ENCODE peak calls at places on chromosomes 6 and 20, in ten cellular contexts. One of them, this sample, is unnamed.

GRCh38 chr6:111642463-111643158 is 36.9 kb upstream of the TRAF3IP2 start:
- DNase-seq in RWPE2: no peak
- DNase-seq in dorsolateral prefrontal cortex: peak; percentile 41
- DNase-seq in neuronal stem cell: no peak
- DNase-seq in endothelial cell of umbilical vein: peak; percentile 79
- DNase-seq in heart right ventricle: peak; percentile 78
- DNase-seq in astrocyte: peak; percentile 28
- DNase-seq in effector memory CD4-positive, alpha-beta T cell: no peak
- DNase-seq in right lobe of liver: peak; percentile 79
- DNase-seq in RWPE1: peak; percentile 36
- DNase-seq in this sample: peak; percentile 5

GRCh38 chr20:59137532-59137931 is 26.1 kb upstream of the ZNF831 start:
- DNase-seq in heart right ventricle: peak; percentile 57
- DNase-seq in effector memory CD4-positive, alpha-beta T cell: no peak
- DNase-seq in RWPE2: no peak
- DNase-seq in RWPE1: no peak
- DNase-seq in endothelial cell of umbilical vein: no peak
- DNase-seq in neuronal stem cell: no peak
- DNase-seq in dorsolateral prefrontal cortex: no peak
- DNase-seq in right lobe of liver: peak; percentile 41
- DNase-seq in astrocyte: no peak
- DNase-seq in this sample: no peak

GRCh38 chr6:161918154-161918553 is 644.3 kb upstream of the AGPAT4 start:
- DNase-seq in dorsolateral prefrontal cortex: no peak
- DNase-seq in astrocyte: peak; percentile 73
- DNase-seq in RWPE1: peak; percentile 40
- DNase-seq in effector memory CD4-positive, alpha-beta T cell: no peak
- DNase-seq in RWPE2: no peak
- DNase-seq in right lobe of liver: no peak
- DNase-seq in heart right ventricle: no peak
- DNase-seq in neuronal stem cell: no peak
- DNase-seq in endothelial cell of umbilical vein: no peak
- DNase-seq in this sample: no peak

GRCh38 chr6:3450888-3451287 is 6.0 kb downstream of the SLC22A23 start:
- DNase-seq in astrocyte: no peak
- DNase-seq in endothelial cell of umbilical vein: no peak
- DNase-seq in effector memory CD4-positive, alpha-beta T cell: no peak
- DNase-seq in heart right ventricle: no peak
- DNase-seq in right lobe of liver: no peak
- DNase-seq in neuronal stem cell: no peak
- DNase-seq in RWPE2: no peak
- DNase-seq in RWPE1: no peak
- DNase-seq in dorsolateral prefrontal cortex: no peak
- DNase-seq in this sample: no peak

GRCh38 chr20:17059465-17059864 is 167.4 kb upstream of the PCSK2 start:
- DNase-seq in RWPE2: no peak
- DNase-seq in right lobe of liver: no peak
- DNase-seq in RWPE1: no peak
- DNase-seq in astrocyte: peak; percentile 35
- DNase-seq in neuronal stem cell: no peak
- DNase-seq in dorsolateral prefrontal cortex: no peak
- DNase-seq in heart right ventricle: no peak
- DNase-seq in effector memory CD4-positive, alpha-beta T cell: no peak
- DNase-seq in endothelial cell of umbilical vein: no peak
- DNase-seq in this sample: no peak

GRCh38 chr6:133165235-133165634 is 75.9 kb upstream of the EYA4 start:
- DNase-seq in RWPE2: no peak
- DNase-seq in neuronal stem cell: no peak
- DNase-seq in dorsolateral prefrontal cortex: no peak
- DNase-seq in effector memory CD4-positive, alpha-beta T cell: no peak
- DNase-seq in endothelial cell of umbilical vein: no peak
- DNase-seq in RWPE1: no peak
- DNase-seq in right lobe of liver: no peak
- DNase-seq in heart right ventricle: no peak
- DNase-seq in astrocyte: no peak
- DNase-seq in this sample: no peak

GRCh38 chr6:119466226-119466625 is 116.7 kb upstream of the MAN1A1 start:
- DNase-seq in neuronal stem cell: no peak
- DNase-seq in dorsolateral prefrontal cortex: no peak
- DNase-seq in endothelial cell of umbilical vein: no peak
- DNase-seq in effector memory CD4-positive, alpha-beta T cell: no peak
- DNase-seq in RWPE2: no peak
- DNase-seq in right lobe of liver: no peak
- DNase-seq in heart right ventricle: no peak
- DNase-seq in RWPE1: no peak
- DNase-seq in astrocyte: no peak
- DNase-seq in this sample: no peak

GRCh38 chr6:32943864-32944263 is 3.0 kb upstream of the HLA-DMB start:
- DNase-seq in dorsolateral prefrontal cortex: no peak
- DNase-seq in endothelial cell of umbilical vein: no peak
- DNase-seq in effector memory CD4-positive, alpha-beta T cell: no peak
- DNase-seq in heart right ventricle: no peak
- DNase-seq in neuronal stem cell: no peak
- DNase-seq in RWPE1: no peak
- DNase-seq in right lobe of liver: no peak
- DNase-seq in astrocyte: no peak
- DNase-seq in RWPE2: no peak
- DNase-seq in this sample: no peak

GRCh38 chr6:169965657-169966311 is 214.4 kb downstream of the ERMARD start:
- DNase-seq in neuronal stem cell: no peak
- DNase-seq in astrocyte: no peak
- DNase-seq in endothelial cell of umbilical vein: no peak
- DNase-seq in dorsolateral prefrontal cortex: no peak
- DNase-seq in RWPE1: no peak
- DNase-seq in heart right ventricle: no peak
- DNase-seq in effector memory CD4-positive, alpha-beta T cell: no peak
- DNase-seq in right lobe of liver: peak; percentile 26
- DNase-seq in RWPE2: no peak
- DNase-seq in this sample: no peak

GRCh38 chr6:157269261-157269794 is 54.0 kb downstream of the TMEM242 start:
- DNase-seq in RWPE1: no peak
- DNase-seq in neuronal stem cell: no peak
- DNase-seq in dorsolateral prefrontal cortex: no peak
- DNase-seq in right lobe of liver: peak; percentile 65
- DNase-seq in effector memory CD4-positive, alpha-beta T cell: no peak
- DNase-seq in RWPE2: no peak
- DNase-seq in endothelial cell of umbilical vein: peak; percentile 94
- DNase-seq in heart right ventricle: peak; percentile 89
- DNase-seq in astrocyte: peak; percentile 53
- DNase-seq in this sample: no peak

GRCh38 chr20:52305843-52306242 is 114.3 kb upstream of the ZFP64 start:
- DNase-seq in effector memory CD4-positive, alpha-beta T cell: no peak
- DNase-seq in heart right ventricle: no peak
- DNase-seq in right lobe of liver: no peak
- DNase-seq in RWPE2: no peak
- DNase-seq in dorsolateral prefrontal cortex: no peak
- DNase-seq in astrocyte: no peak
- DNase-seq in endothelial cell of umbilical vein: no peak
- DNase-seq in RWPE1: no peak
- DNase-seq in neuronal stem cell: no peak
- DNase-seq in this sample: no peak

GRCh38 chr6:37631295-37631694 is 66.4 kb downstream of the MDGA1 start:
- DNase-seq in dorsolateral prefrontal cortex: no peak
- DNase-seq in RWPE1: no peak
- DNase-seq in RWPE2: no peak
- DNase-seq in effector memory CD4-positive, alpha-beta T cell: no peak
- DNase-seq in heart right ventricle: no peak
- DNase-seq in endothelial cell of umbilical vein: no peak
- DNase-seq in right lobe of liver: no peak
- DNase-seq in astrocyte: no peak
- DNase-seq in neuronal stem cell: no peak
- DNase-seq in this sample: no peak

GRCh38 chr6:116579143-116579542 is 7.8 kb downstream of the RWDD1 start:
- DNase-seq in RWPE2: no peak
- DNase-seq in neuronal stem cell: no peak
- DNase-seq in astrocyte: no peak
- DNase-seq in effector memory CD4-positive, alpha-beta T cell: no peak
- DNase-seq in right lobe of liver: no peak
- DNase-seq in dorsolateral prefrontal cortex: no peak
- DNase-seq in RWPE1: no peak
- DNase-seq in heart right ventricle: no peak
- DNase-seq in endothelial cell of umbilical vein: no peak
- DNase-seq in this sample: no peak

GRCh38 chr6:115976321-115976870 is 84.3 kb downstream of the FRK start:
- DNase-seq in dorsolateral prefrontal cortex: no peak
- DNase-seq in heart right ventricle: no peak
- DNase-seq in neuronal stem cell: no peak
- DNase-seq in effector memory CD4-positive, alpha-beta T cell: no peak
- DNase-seq in endothelial cell of umbilical vein: no peak
- DNase-seq in right lobe of liver: no peak
- DNase-seq in astrocyte: no peak
- DNase-seq in RWPE1: no peak
- DNase-seq in RWPE2: no peak
- DNase-seq in this sample: peak; percentile 19

GRCh38 chr20:48148916-48149672 is 363.8 kb upstream of the SULF2 start:
- DNase-seq in heart right ventricle: no peak
- DNase-seq in dorsolateral prefrontal cortex: no peak
- DNase-seq in RWPE2: no peak
- DNase-seq in right lobe of liver: no peak
- DNase-seq in effector memory CD4-positive, alpha-beta T cell: no peak
- DNase-seq in RWPE1: no peak
- DNase-seq in endothelial cell of umbilical vein: no peak
- DNase-seq in astrocyte: no peak
- DNase-seq in neuronal stem cell: no peak
- DNase-seq in this sample: no peak

DNA sequence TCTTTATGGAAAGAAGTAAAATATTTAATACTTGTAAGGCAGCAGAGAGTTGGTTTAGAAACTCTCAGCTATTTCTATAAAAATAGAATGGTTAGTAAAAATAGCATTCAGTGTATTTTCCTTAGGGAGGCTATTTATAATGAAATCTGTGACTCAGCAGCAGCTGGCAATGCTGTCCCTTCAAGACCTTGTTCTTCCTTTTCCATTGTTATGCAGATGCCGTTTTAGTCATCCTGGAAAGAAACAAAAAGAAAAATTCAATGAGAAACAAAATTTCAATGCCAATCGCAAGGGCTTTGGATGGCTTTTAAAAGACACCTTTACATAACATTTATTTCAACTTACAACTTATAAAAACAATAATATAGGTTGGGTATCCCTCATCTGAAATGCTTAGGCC is 17.5 kb downstream of the MPC1 start:
- DNase-seq in effector memory CD4-positive, alpha-beta T cell: no peak
- DNase-seq in right lobe of liver: no peak
- DNase-seq in RWPE1: no peak
- DNase-seq in RWPE2: no peak
- DNase-seq in dorsolateral prefrontal cortex: no peak
- DNase-seq in endothelial cell of umbilical vein: peak; percentile 85
- DNase-seq in astrocyte: peak; percentile 74
- DNase-seq in neuronal stem cell: no peak
- DNase-seq in heart right ventricle: peak; percentile 41
- DNase-seq in this sample: no peak
- H3K27ac ChIP-seq in effector memory CD4-positive, alpha-beta T cell: no peak overlapping the region
- H3K27ac ChIP-seq in right lobe of liver: no peak overlapping the region
- H3K27ac ChIP-seq in RWPE1: no peak overlapping the region
- H3K27ac ChIP-seq in RWPE2: no peak overlapping the region
- H3K27ac ChIP-seq in dorsolateral prefrontal cortex: peak overlapping the region; percentile 77
- H3K27ac ChIP-seq in endothelial cell of umbilical vein: peak overlapping the region; percentile 27
- H3K27ac ChIP-seq in astrocyte: peak overlapping the region; percentile 46
- H3K27ac ChIP-seq in neuronal stem cell: no peak overlapping the region
- H3K27ac ChIP-seq in heart right ventricle: no peak overlapping the region
- H3K27ac ChIP-seq in this sample: peak overlapping the region; percentile 82

GRCh38 chr20:14343658-14344057 is 6.2 kb upstream of the FLRT3 start:
- DNase-seq in neuronal stem cell: no peak
- DNase-seq in dorsolateral prefrontal cortex: no peak
- DNase-seq in RWPE2: no peak
- DNase-seq in right lobe of liver: no peak
- DNase-seq in effector memory CD4-positive, alpha-beta T cell: no peak
- DNase-seq in astrocyte: no peak
- DNase-seq in endothelial cell of umbilical vein: no peak
- DNase-seq in RWPE1: no peak
- DNase-seq in heart right ventricle: no peak
- DNase-seq in this sample: no peak
- H3K27ac ChIP-seq in neuronal stem cell: no peak overlapping the region
- H3K27ac ChIP-seq in dorsolateral prefrontal cortex: no peak overlapping the region
- H3K27ac ChIP-seq in RWPE2: no peak overlapping the region
- H3K27ac ChIP-seq in right lobe of liver: no peak overlapping the region
- H3K27ac ChIP-seq in effector memory CD4-positive, alpha-beta T cell: no peak overlapping the region
- H3K27ac ChIP-seq in astrocyte: no peak overlapping the region
- H3K27ac ChIP-seq in endothelial cell of umbilical vein: no peak overlapping the region
- H3K27ac ChIP-seq in RWPE1: no peak overlapping the region
- H3K27ac ChIP-seq in heart right ventricle: no peak overlapping the region
- H3K27ac ChIP-seq in this sample: no peak overlapping the region

DNA sequence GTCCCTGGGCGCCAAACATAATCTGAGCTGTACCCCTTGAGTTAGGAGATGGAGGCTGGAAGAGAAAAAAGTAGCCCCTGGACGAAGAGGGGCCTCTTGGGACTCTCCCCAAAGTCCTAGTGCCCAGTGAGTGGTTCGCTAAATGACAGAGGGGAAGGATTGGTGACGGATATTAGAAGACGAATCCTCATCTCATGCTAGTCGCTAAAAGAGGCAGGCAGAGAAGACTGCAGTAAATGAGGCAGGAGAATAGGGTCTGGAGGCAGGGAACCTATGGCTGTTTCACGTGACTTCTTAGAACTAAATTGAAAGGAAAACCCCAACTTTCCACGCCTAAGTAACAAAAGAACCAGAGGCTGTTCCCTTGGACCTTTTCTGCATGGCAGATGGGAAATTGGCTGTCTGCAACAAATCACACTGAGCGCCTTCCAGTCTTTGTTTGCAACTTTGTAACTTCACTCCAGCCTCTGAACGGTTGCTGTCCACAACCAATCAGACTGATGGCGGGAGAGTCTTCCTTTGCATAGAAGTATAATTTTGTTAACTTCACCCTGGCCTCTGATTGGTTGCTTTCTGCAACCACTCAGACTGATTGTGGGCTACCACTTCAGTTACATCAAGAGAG is 730 bp upstream of the RBL1 start:
- DNase-seq in right lobe of liver: no peak
- DNase-seq in neuronal stem cell: no peak
- DNase-seq in effector memory CD4-positive, alpha-beta T cell: no peak
- DNase-seq in endothelial cell of umbilical vein: no peak
- DNase-seq in dorsolateral prefrontal cortex: no peak
- DNase-seq in astrocyte: no peak
- DNase-seq in heart right ventricle: no peak
- DNase-seq in RWPE1: no peak
- DNase-seq in RWPE2: no peak
- DNase-seq in this sample: no peak
- H3K27ac ChIP-seq in right lobe of liver: no peak overlapping the region
- H3K27ac ChIP-seq in neuronal stem cell: no peak overlapping the region
- H3K27ac ChIP-seq in effector memory CD4-positive, alpha-beta T cell: peak overlapping the region; percentile 80
- H3K27ac ChIP-seq in endothelial cell of umbilical vein: peak overlapping the region; percentile 73
- H3K27ac ChIP-seq in dorsolateral prefrontal cortex: peak overlapping the region; percentile 78
- H3K27ac ChIP-seq in astrocyte: peak overlapping the region; percentile 83
- H3K27ac ChIP-seq in heart right ventricle: no peak overlapping the region
- H3K27ac ChIP-seq in RWPE1: peak overlapping the region; percentile 84
- H3K27ac ChIP-seq in RWPE2: peak overlapping the region; percentile 46
- H3K27ac ChIP-seq in this sample: peak overlapping the region; percentile 67

GRCh38 chr6:87378947-87379346 is 28.8 kb upstream of the CFAP206 start:
- DNase-seq in heart right ventricle: no peak
- DNase-seq in RWPE2: no peak
- DNase-seq in neuronal stem cell: no peak
- DNase-seq in endothelial cell of umbilical vein: no peak
- DNase-seq in astrocyte: no peak
- DNase-seq in effector memory CD4-positive, alpha-beta T cell: no peak
- DNase-seq in RWPE1: no peak
- DNase-seq in dorsolateral prefrontal cortex: no peak
- DNase-seq in right lobe of liver: no peak
- DNase-seq in this sample: no peak

GRCh38 chr6:87384449-87384848 is 23.3 kb upstream of the CFAP206 start:
- DNase-seq in RWPE1: no peak
- DNase-seq in RWPE2: no peak
- DNase-seq in astrocyte: no peak
- DNase-seq in effector memory CD4-positive, alpha-beta T cell: no peak
- DNase-seq in right lobe of liver: no peak
- DNase-seq in neuronal stem cell: no peak
- DNase-seq in endothelial cell of umbilical vein: no peak
- DNase-seq in dorsolateral prefrontal cortex: no peak
- DNase-seq in heart right ventricle: no peak
- DNase-seq in this sample: no peak

GRCh38 chr6:87382861-87383260 is 24.9 kb upstream of the CFAP206 start:
- DNase-seq in neuronal stem cell: no peak
- DNase-seq in heart right ventricle: no peak
- DNase-seq in RWPE2: no peak
- DNase-seq in effector memory CD4-positive, alpha-beta T cell: no peak
- DNase-seq in RWPE1: no peak
- DNase-seq in right lobe of liver: no peak
- DNase-seq in astrocyte: no peak
- DNase-seq in dorsolateral prefrontal cortex: no peak
- DNase-seq in endothelial cell of umbilical vein: no peak
- DNase-seq in this sample: no peak
- H3K27ac ChIP-seq in neuronal stem cell: no peak overlapping the region
- H3K27ac ChIP-seq in heart right ventricle: no peak overlapping the region
- H3K27ac ChIP-seq in RWPE2: no peak overlapping the region
- H3K27ac ChIP-seq in effector memory CD4-positive, alpha-beta T cell: no peak overlapping the region
- H3K27ac ChIP-seq in RWPE1: no peak overlapping the region
- H3K27ac ChIP-seq in right lobe of liver: no peak overlapping the region
- H3K27ac ChIP-seq in astrocyte: no peak overlapping the region
- H3K27ac ChIP-seq in dorsolateral prefrontal cortex: no peak overlapping the region
- H3K27ac ChIP-seq in endothelial cell of umbilical vein: no peak overlapping the region
- H3K27ac ChIP-seq in this sample: no peak overlapping the region